ENCODE peak calls at places on chromosomes 11 and 22, in seven cellular contexts. X, B, V, G, T, R and F are unnamed samples. For H3K36me3, the result is how much of the 10 kb centered on the place peaks cover.

GRCh38 chr11:8699903-8700302 is 17.3 kb downstream of the RPL27A start:
- DNase-seq in R (no peak), T (peak), B (peak), V (peak), X (no peak), G (no peak), F (no peak)

GRCh38 chr11:64459016-64459415 is 100.1 kb downstream of the RPS6KA4 start:
- DNase-seq in V (no peak), X (no peak), T (peak), R (peak), G (peak), B (no peak), F (no peak)

GRCh38 chr11:1943977-1944376 is 3.2 kb upstream of the MRPL23 start:
- DNase-seq in G (peak), R (peak), T (peak), B (no peak), V (peak), X (no peak), F (no peak)

GRCh38 chr11:61955031-61955415 is 4.9 kb downstream of the BEST1 start:
- DNase-seq in X (peak), B (peak), V (no peak), R (peak), T (peak), G (peak), F (no peak)

GRCh38 chr11:117230286-117230961 is 1.4 kb downstream of the PCSK7 start:
- DNase-seq in B (no peak), V (peak), R (no peak), X (no peak), T (peak), G (no peak), F (no peak)

GRCh38 chr22:40031766-40032470 is 37.2 kb downstream of the FAM83F start:
- DNase-seq in V (no peak), B (no peak), R (peak), X (peak), T (peak), G (no peak), F (no peak)

GRCh38 chr11:73344191-73344607 is 32.0 kb upstream of the RELT start:
- DNase-seq in T (peak), V (no peak), G (no peak), R (no peak), B (no peak), X (no peak), F (no peak)

GRCh38 chr11:65384301-65384889 is 1.9 kb upstream of the SLC25A45 start:
- DNase-seq in V (peak), B (peak), G (no peak), T (no peak), X (peak), R (no peak), F (no peak)

GRCh38 chr11:96260526-96260925 is 82.5 kb downstream of the MAML2 start:
- DNase-seq in B (no peak), T (no peak), X (no peak), G (no peak), R (no peak), V (peak), F (no peak)

GRCh38 chr11:91421586-91421985 is 803.0 kb upstream of the FAT3 start:
- DNase-seq in G (no peak), X (no peak), V (no peak), B (no peak), R (no peak), T (no peak), F (no peak)

GRCh38 chr11:17013548-17014320 is 480 bp downstream of the PLEKHA7 start:
- DNase-seq in V (peak), T (peak), R (peak), X (no peak), B (no peak), G (peak), F (no peak)

GRCh38 chr11:118435233-118435892 is 929 bp upstream of the KMT2A start:
- DNase-seq in B (peak), G (peak), X (peak), R (peak), T (peak), V (peak), F (no peak)

DNA sequence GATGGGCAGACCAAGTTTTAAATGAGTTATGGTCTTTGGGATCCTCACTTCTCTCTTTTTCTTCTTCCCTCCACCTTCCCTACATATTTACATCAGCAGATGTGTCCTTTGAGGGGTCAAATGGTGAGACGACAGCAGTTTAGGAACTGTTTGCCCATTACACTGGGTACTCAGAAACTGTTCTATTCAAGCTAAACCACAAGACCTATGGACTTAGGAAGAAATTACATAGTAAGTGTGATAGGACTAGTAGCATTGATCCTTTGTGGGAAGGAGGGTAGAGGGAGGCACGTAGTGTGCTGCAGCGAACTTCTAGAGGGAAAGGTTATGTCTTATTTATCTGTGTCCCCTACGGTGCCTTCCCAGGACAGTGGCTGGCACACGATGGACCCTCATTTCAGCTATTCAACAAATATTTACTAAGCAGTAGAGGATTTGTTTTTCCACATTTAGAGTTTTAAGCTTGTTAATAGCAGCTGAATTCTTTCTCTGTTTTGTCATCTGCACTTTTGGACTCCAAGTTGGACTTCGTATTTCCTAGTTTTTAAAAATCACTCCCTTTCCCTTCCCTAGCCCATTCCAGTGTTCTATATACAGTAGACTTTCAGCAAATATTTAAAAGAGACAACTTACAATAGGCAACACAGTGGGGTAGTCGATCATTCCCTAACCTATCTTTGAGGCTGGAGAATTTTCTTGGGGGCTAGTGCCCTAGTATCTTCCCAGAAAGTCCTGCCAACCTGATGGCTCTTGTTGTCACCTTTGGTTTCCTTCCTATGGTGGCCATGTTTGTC is 13.9 kb downstream of the FZD4 start:
- DNase-seq in X (no peak), V (no peak), B (no peak), G (no peak), T (no peak), R (no peak), F (no peak)
- H3K4me3 ChIP-seq in X (no peak), V (no peak), B (no peak), G (no peak), T (no peak), R (no peak), F (no peak)

DNA sequence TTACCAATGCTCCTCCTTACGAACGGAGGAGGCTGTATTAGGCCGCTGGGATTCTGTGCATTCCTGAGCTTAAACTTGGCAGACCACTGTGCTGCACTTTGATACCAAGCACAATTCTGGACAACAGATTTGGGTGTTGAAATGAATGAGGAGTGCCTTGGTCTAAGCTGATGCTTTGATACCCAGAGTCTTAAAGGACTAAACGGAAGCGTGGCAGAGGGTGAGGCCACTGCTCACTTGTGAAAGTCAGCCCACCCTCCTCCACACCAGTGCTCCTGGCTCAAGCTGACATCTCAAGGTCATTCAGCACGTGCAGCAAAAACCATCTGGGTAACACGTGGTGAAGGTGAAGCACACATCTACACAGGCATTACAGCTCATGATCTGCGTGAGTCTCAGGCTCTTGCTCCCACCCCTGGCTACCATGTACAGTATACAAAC is 85.9 kb downstream of the MICAL3 start:
- DNase-seq in T (peak), B (peak), G (no peak), R (no peak), V (no peak), X (peak), F (no peak)
- TF ChIP-seq CTCF in T (no peak), B (no peak), G (no peak), R (no peak), V (no peak), X (no peak), F (no peak)

GRCh38 chr11:128804481-128804880 is 62.6 kb downstream of the KCNJ1 start:
- DNase-seq in B (no peak), V (no peak), X (no peak), G (no peak), R (no peak), T (no peak), F (no peak)
- H3K36me3 ChIP-seq in B (under half), V (under half), X (under half), G (under half), R (under half), T (under half), F (under half)

DNA sequence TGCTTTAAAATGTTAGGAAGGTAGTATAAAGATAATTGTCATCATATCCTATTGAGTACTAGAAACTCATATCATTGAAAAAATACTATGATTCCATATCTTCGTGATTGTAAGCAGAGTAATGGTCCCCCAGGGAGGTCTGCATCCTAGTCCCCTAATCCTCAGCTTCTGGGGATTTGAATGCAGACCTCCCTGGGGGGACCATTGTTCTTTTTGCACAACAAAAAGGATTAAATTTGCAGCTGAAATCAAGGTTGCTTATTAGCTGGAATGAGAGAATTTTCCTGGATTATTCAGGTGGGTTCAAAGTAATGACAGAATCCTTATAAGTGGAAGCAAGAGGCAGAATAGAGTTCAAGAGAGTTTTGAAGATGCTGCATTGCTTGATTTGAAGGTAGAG is 26.1 kb upstream of the MS4A6A start:
- DNase-seq in V (no peak), B (no peak), R (no peak), T (no peak), X (no peak), G (no peak), F (no peak)
- H3K4me3 ChIP-seq in V (no peak), B (no peak), R (no peak), T (no peak), X (no peak), G (no peak), F (no peak)

GRCh38 chr11:4040461-4040860 is 54.1 kb upstream of the RRM1 start:
- DNase-seq in B (no peak), X (peak), V (no peak), T (no peak), G (no peak), R (no peak), F (no peak)

GRCh38 chr11:4030197-4030596 is 64.4 kb upstream of the RRM1 start:
- DNase-seq in B (no peak), X (no peak), G (no peak), V (no peak), R (no peak), T (no peak), F (no peak)

GRCh38 chr11:4032097-4032496 is 62.5 kb upstream of the RRM1 start:
- DNase-seq in G (no peak), X (no peak), T (no peak), V (peak), B (no peak), R (no peak), F (no peak)

GRCh38 chr11:4038973-4039372 is 55.6 kb upstream of the RRM1 start:
- DNase-seq in G (no peak), X (peak), T (no peak), B (no peak), V (peak), R (no peak), F (no peak)

DNA sequence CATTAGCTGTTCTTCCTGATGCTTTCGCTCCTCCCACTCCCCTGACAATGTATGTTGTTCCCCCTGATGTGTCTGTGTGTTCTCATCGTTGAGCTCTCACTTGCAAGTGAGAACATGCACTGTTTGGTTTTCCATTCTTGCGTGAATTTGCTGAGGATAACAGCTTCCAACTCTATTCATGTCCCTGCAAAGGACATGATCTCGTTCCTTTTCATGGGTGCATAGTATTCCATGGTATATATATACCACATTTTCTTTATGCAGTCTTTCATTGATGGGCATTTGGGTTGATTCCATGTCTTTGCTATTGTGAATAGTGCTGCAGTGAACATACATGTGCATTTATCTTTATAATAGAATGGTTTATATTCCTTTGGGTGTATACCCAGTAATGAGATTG is 58.6 kb upstream of the RRM1 start:
- DNase-seq in T (no peak), G (no peak), X (no peak), R (no peak), B (no peak), V (no peak), F (no peak)
- TF ChIP-seq CTCF in T (no peak), G (no peak), X (no peak), R (no peak), B (no peak), V (no peak), F (no peak)

GRCh38 chr22:46109474-46110003 is 40.8 kb upstream of the PPARA start:
- DNase-seq in T (no peak), B (no peak), G (no peak), V (no peak), R (no peak), X (peak), F (no peak)
- H3K36me3 ChIP-seq in T (under half), B (half or more), G (half or more), V (under half), R (half or more), X (half or more), F (under half)